ENCODE peak calls at places on chromosomes 7 and 10, in five cellular contexts. R is neuronal stem cell, N is H9, D is trophoblast cell, J is H1. O is an unnamed sample.

GRCh38 chr10:117442944-117443676 is 67.9 kb upstream of the PDZD8 start:
- DNase-seq in R (peak; percentile 57), N (peak; percentile 89), D (peak; percentile 41), J (peak; percentile 46), O (peak; percentile 70)

GRCh38 chr7:43569424-43569823 is 13.5 kb upstream of the STK17A start:
- DNase-seq in R (no peak), N (no peak), D (no peak), J (no peak), O (peak; percentile 79)

GRCh38 chr7:21967500-21968099 is 21.9 kb upstream of the CDCA7L start:
- DNase-seq in R (no peak), N (no peak), D (no peak), J (no peak), O (no peak)

GRCh38 chr7:105245398-105246099 is 143.2 kb downstream of the SRPK2 start:
- DNase-seq in R (no peak), N (no peak), D (no peak), J (no peak), O (no peak)

GRCh38 chr7:36473454-36474282 is 84.0 kb downstream of the ANLN start:
- DNase-seq in R (peak; percentile 30), N (peak; percentile 69), D (peak; percentile 83), J (no peak), O (no peak)

GRCh38 chr10:129532838-129533237 is 65.8 kb downstream of the MGMT start:
- DNase-seq in R (no peak), N (no peak), D (no peak), J (no peak), O (no peak)

GRCh38 chr7:15461576-15461975 is 100.2 kb downstream of the AGMO start:
- DNase-seq in R (no peak), N (no peak), D (no peak), J (no peak), O (peak; percentile 63)

GRCh38 chr7:77651544-77652162 is 44.6 kb upstream of the RSBN1L start:
- DNase-seq in R (no peak), N (no peak), D (no peak), J (no peak), O (peak; percentile 57)

GRCh38 chr7:78769551-78770101 is 683.8 kb downstream of the MAGI2 start:
- DNase-seq in R (peak; percentile 12), N (no peak), D (no peak), J (no peak), O (peak; percentile 15)

GRCh38 chr10:88830643-88831277 is 20.9 kb downstream of the ANKRD22 start:
- DNase-seq in R (no peak), N (no peak), D (no peak), J (no peak), O (no peak)

GRCh38 chr7:33109758-33110238 is 594 bp upstream of the RP9 start:
- DNase-seq in R (no peak), N (no peak), D (no peak), J (no peak), O (peak; percentile 7)

GRCh38 chr10:111017093-111017492 is 59.7 kb upstream of the ADRA2A start:
- DNase-seq in R (no peak), N (no peak), D (no peak), J (no peak), O (no peak)

GRCh38 chr10:103333934-103334520 is 16.9 kb downstream of the PCGF6 start:
- DNase-seq in R (no peak), N (no peak), D (no peak), J (no peak), O (peak; percentile 28)

GRCh38 chr10:86195521-86195920 is 171.1 kb downstream of the GRID1 start:
- DNase-seq in R (no peak), N (no peak), D (no peak), J (no peak), O (no peak)

GRCh38 chr10:64182671-64183070 is 661.5 kb downstream of the REEP3 start:
- DNase-seq in R (no peak), N (no peak), D (no peak), J (no peak), O (no peak)

GRCh38 chr7:48089415-48089975 is 430 bp downstream of the UPP1 start:
- DNase-seq in R (no peak), N (peak; percentile 91), D (no peak), J (no peak), O (no peak)

GRCh38 chr10:81725851-81726250 is 149.1 kb upstream of the NRG3 start:
- DNase-seq in R (no peak), N (no peak), D (no peak), J (no peak), O (no peak)

GRCh38 chr10:101032637-101033201 is 1.7 kb downstream of the SFXN3 start:
- DNase-seq in R (no peak), N (no peak), D (peak; percentile 85), J (no peak), O (peak; percentile 96)

GRCh38 chr10:107740962-107741690 is 576.6 kb upstream of the SORCS1 start:
- DNase-seq in R (no peak), N (no peak), D (no peak), J (no peak), O (peak; percentile 32)

GRCh38 chr7:84923348-84923747 is 263.5 kb downstream of the SEMA3D start:
- DNase-seq in R (no peak), N (no peak), D (no peak), J (no peak), O (no peak)

GRCh38 chr7:115338016-115338415 is 416.1 kb downstream of the MDFIC start:
- DNase-seq in R (no peak), N (no peak), D (no peak), J (no peak), O (no peak)

GRCh38 chr10:43902842-43903241 is 254.2 kb upstream of the ZNF32 start:
- DNase-seq in R (no peak), N (no peak), D (no peak), J (no peak), O (no peak)

GRCh38 chr10:42954776-42955492 is 121.9 kb upstream of the RET start:
- DNase-seq in R (no peak), N (peak; percentile 17), D (no peak), J (no peak), O (no peak)

GRCh38 chr7:46244752-46245151 is 323.7 kb upstream of the IGFBP3 start:
- DNase-seq in R (no peak), N (no peak), D (peak; percentile 45), J (no peak), O (no peak)

GRCh38 chr7:120370954-120371353 is 98.0 kb downstream of the KCND2 start:
- DNase-seq in R (no peak), N (no peak), D (no peak), J (no peak), O (no peak)

GRCh38 chr10:63064706-63065105 is 68.4 kb upstream of the NRBF2 start:
- DNase-seq in R (no peak), N (no peak), D (no peak), J (no peak), O (no peak)

GRCh38 chr7:105352018-105352612 is 36.6 kb downstream of the SRPK2 start:
- DNase-seq in R (no peak), N (no peak), D (no peak), J (no peak), O (peak; percentile 91)

GRCh38 chr7:134907639-134908038 is 78.7 kb upstream of the AGBL3 start:
- DNase-seq in R (no peak), N (no peak), D (no peak), J (no peak), O (no peak)

DNA sequence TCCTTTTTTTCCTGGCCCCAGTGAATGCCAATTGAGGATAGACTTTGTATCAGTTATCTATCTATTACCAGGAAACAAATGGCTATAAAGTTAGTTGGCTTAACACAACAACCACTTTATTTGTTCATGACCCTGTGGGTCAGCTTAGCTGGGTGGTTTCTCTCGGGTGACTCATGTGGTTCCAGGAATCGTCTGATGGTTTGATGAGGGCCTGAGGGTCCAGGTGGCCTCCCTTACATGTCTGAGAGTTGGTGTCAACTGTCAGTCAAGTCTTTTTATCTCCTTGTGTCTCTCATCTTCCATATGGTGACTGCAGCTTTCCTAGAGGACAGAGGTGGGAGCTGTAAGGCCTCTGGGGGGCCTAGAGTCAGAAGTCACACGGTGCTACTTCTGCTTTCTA is 15.3 kb upstream of the MAPK8 start:
- DNase-seq in R (no peak), N (no peak), D (peak; percentile 86), J (no peak), O (no peak)
- H2BK12ac ChIP-seq in R (no peak overlapping the region), N (no peak overlapping the region), D (no peak overlapping the region), J (no peak overlapping the region), O (no peak overlapping the region)

GRCh38 chr10:92913973-92914372 is 65.7 kb downstream of the EXOC6 start:
- DNase-seq in R (peak; percentile 30), N (no peak), D (no peak), J (no peak), O (no peak)
- H2BK12ac ChIP-seq in R (no peak overlapping the region), N (no peak overlapping the region), D (no peak overlapping the region), J (no peak overlapping the region), O (no peak overlapping the region)

GRCh38 chr7:129746857-129747529 is 135.5 kb downstream of the NRF1 start:
- DNase-seq in R (no peak), N (no peak), D (no peak), J (no peak), O (no peak)

GRCh38 chr7:129751916-129752315 is 140.4 kb downstream of the NRF1 start:
- DNase-seq in R (no peak), N (no peak), D (no peak), J (no peak), O (no peak)

GRCh38 chr7:129748710-129749109 is 137.2 kb downstream of the NRF1 start:
- DNase-seq in R (no peak), N (no peak), D (no peak), J (no peak), O (peak; percentile 33)

GRCh38 chr7:129752760-129753159 is 141.2 kb downstream of the NRF1 start:
- DNase-seq in R (no peak), N (no peak), D (no peak), J (no peak), O (no peak)

DNA sequence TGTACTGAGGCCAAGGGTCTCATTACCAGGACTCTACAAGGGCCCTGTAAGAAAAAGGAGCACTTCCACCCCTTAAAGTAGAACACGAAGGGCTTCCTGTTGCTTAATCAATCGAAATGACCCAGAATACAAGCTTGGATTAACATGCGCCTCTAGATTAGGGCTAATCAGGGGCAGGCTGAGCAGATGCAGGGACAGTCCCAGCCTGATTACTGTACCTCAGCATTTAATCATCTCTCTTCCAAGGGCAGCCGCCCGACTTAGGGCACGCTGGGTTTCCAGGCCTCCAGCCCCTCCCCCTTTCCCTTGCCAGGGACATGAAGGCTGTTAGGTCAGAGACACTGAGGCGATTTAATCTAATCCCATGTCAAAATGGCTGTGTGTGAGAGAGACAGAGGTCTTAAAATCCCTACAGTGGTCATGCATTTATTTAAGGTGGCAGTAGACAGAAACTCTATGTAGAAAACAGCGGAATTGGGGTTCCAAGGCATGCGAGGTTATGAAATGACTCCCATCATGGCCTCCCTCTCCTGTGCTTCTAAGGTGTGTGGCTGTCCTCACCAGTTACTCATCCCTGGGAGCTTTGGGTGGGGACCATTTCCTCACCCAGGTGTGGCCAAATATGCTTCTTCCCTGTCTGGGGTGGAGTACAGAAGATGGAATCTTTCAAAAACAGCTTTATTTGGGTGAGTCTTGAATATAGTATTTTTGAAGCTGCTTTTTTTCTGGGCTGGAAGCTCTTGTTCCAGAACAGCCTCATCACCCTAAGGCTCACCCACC is 138.8 kb downstream of the NRF1 start:
- DNase-seq in R (no peak), N (no peak), D (no peak), J (no peak), O (no peak)
- H2BK12ac ChIP-seq in R (no peak overlapping the region), N (no peak overlapping the region), D (no peak overlapping the region), J (no peak overlapping the region), O (no peak overlapping the region)

DNA sequence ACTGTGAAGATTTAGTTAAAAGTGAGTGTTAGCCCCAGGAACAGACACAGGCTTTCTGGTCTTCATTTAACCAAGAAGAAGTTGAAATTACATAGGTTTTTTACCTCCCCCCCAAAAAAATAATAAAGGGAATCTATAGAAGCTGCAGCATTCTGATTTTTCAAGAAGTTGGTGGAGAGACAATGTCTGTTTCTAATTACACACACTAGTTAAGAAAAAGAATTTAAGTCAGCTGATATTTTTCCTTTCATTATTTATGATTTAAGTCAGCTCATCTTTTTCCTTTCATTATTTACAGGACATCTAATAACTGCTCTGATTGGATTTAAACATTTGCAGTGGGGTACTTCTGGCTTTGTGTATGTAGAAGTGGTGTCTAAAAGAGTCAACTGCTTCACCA is 201.4 kb upstream of the NRP1 start:
- DNase-seq in R (no peak), N (no peak), D (no peak), J (no peak), O (no peak)
- H2BK12ac ChIP-seq in R (no peak overlapping the region), N (no peak overlapping the region), D (no peak overlapping the region), J (no peak overlapping the region), O (no peak overlapping the region)